ENCODE peak calls at places on chromosomes 7 and 10, in four cellular contexts. J is substantia nigra, O is uterus, D is astrocyte of the hippocampus. L is an unnamed sample.

GRCh38 chr7:150335774-150336112 is 5.7 kb downstream of the RARRES2 start:
- DNase-seq in O (no peak), D (no peak), J (no peak), L (no peak)

GRCh38 chr10:9814285-9814866 is 1203.3 kb upstream of the CELF2 start:
- DNase-seq in J (no peak), O (no peak), D (peak), L (no peak)

GRCh38 chr7:139047970-139048369 is 12.1 kb upstream of the ZC3HAV1L start:
- DNase-seq in D (no peak), O (no peak), J (no peak), L (no peak)

GRCh38 chr7:44063894-44064651 is 1.3 kb downstream of the PGAM2 start:
- DNase-seq in O (no peak), J (no peak), D (peak), L (no peak)

GRCh38 chr7:13639416-13639815 is 350.1 kb downstream of the ETV1 start:
- DNase-seq in D (no peak), J (no peak), O (no peak), L (no peak)

GRCh38 chr10:75617485-75618155 is 186.2 kb downstream of the LRMDA start:
- DNase-seq in D (no peak), J (no peak), O (no peak), L (no peak)

GRCh38 chr10:112919721-112920120 is 30.3 kb upstream of the TCF7L2 start:
- DNase-seq in O (no peak), D (peak), J (no peak), L (no peak)

GRCh38 chr10:71927669-71928592 is 36.3 kb upstream of the CHST3 start:
- DNase-seq in J (no peak), D (no peak), O (no peak), L (peak)

GRCh38 chr7:81929386-81929785 is 159.5 kb upstream of the HGF start:
- DNase-seq in J (no peak), O (no peak), D (no peak), L (no peak)

GRCh38 chr7:87151002-87151505 is 1.2 kb upstream of the DMTF1 start:
- DNase-seq in D (no peak), J (no peak), O (no peak), L (no peak)

GRCh38 chr10:124820121-124820520 is 18.5 kb downstream of the ABRAXAS2 start:
- DNase-seq in O (no peak), J (no peak), D (no peak), L (no peak)

GRCh38 chr7:50646069-50646468 is 80.9 kb upstream of the DDC start:
- DNase-seq in O (no peak), J (no peak), D (no peak), L (no peak)

GRCh38 chr10:34333513-34333912 is 481.6 kb downstream of the PARD3 start:
- DNase-seq in D (peak), J (no peak), O (no peak), L (no peak)

GRCh38 chr7:26910221-26910620 is 45.8 kb upstream of the SKAP2 start:
- DNase-seq in O (no peak), D (peak), J (no peak), L (peak)

GRCh38 chr10:72736881-72737280 is 44.9 kb downstream of the MCU start:
- DNase-seq in J (no peak), O (no peak), D (peak), L (peak)

GRCh38 chr7:27201231-27202017 is 1.5 kb upstream of the HOXA13 start:
- DNase-seq in D (no peak), O (no peak), J (no peak), L (peak)

GRCh38 chr10:91907914-91908357 is 1.4 kb downstream of the FGFBP3 start:
- DNase-seq in D (no peak), J (no peak), O (no peak), L (peak)

GRCh38 chr10:12971001-12971788 is 30.3 kb downstream of the CCDC3 start:
- DNase-seq in J (no peak), O (no peak), D (no peak), L (no peak)

GRCh38 chr7:48414005-48414732 is 242.9 kb downstream of the ABCA13 start:
- DNase-seq in D (no peak), J (no peak), O (no peak), L (no peak)

GRCh38 chr10:3467052-3467906 is 294.7 kb upstream of the PITRM1 start:
- DNase-seq in J (no peak), D (peak), O (peak), L (peak)

GRCh38 chr10:77667426-77668324 is 30.1 kb upstream of the KCNMA1 start:
- DNase-seq in O (no peak), J (no peak), D (peak), L (no peak)

GRCh38 chr7:151485006-151485732 is 34.5 kb downstream of the RHEB start:
- DNase-seq in D (peak), J (no peak), O (peak), L (no peak)

GRCh38 chr7:15692621-15693020 is 6.1 kb upstream of the MEOX2 start:
- DNase-seq in J (no peak), O (no peak), D (no peak), L (no peak)

GRCh38 chr7:158129037-158130022 is 458.3 kb downstream of the PTPRN2 start:
- DNase-seq in J (no peak), D (no peak), O (no peak), L (no peak)

GRCh38 chr7:1290262-1291039 is 57.8 kb downstream of the UNCX start:
- DNase-seq in D (peak), J (peak), O (no peak), L (peak)

GRCh38 chr7:362416-363096 is 72.6 kb downstream of the FOXL3 start:
- DNase-seq in D (no peak), J (no peak), O (no peak), L (peak)

L was measured in left kidney.